ENCODE peak calls at places on chromosomes 4 and X, in eight cellular contexts. H, C, F, Z, A, I, O and J are unnamed samples.

GRCh38 chr4:125097729-125098128 is 217.0 kb upstream of the FAT4 start:
- DNase-seq in H (no peak), F (peak), O (no peak), Z (no peak), C (no peak), A (no peak), I (no peak), J (no peak)

GRCh38 chr4:186170966-186171365 is 20.4 kb upstream of the CYP4V2 start:
- DNase-seq in C (no peak), O (no peak), A (no peak), H (no peak), F (no peak), Z (no peak), I (no peak), J (no peak)

GRCh38 chr4:7761720-7762119 is 177.9 kb downstream of the AFAP1 start:
- DNase-seq in F (peak), A (peak), O (peak), C (peak), I (peak), Z (peak), H (peak), J (peak)

GRCh38 chrX:130084651-130085237 is 25.6 kb downstream of the ELF4 start:
- DNase-seq in Z (no peak), H (no peak), O (no peak), I (no peak), A (no peak), C (no peak), F (no peak), J (no peak)

GRCh38 chr4:102586644-102587021 is 85.5 kb downstream of the NFKB1 start:
- DNase-seq in I (no peak), H (no peak), A (no peak), C (no peak), Z (no peak), F (no peak), O (no peak), J (no peak)

GRCh38 chr4:145488310-145488709 is 6.7 kb downstream of the SMAD1 start:
- DNase-seq in A (no peak), H (no peak), Z (no peak), I (no peak), O (no peak), F (no peak), C (no peak), J (no peak)

GRCh38 chr4:161564230-161564834 is 599.5 kb downstream of the FSTL5 start:
- DNase-seq in C (no peak), I (no peak), H (no peak), O (no peak), Z (no peak), F (peak), A (no peak), J (no peak)

GRCh38 chr4:140856692-140857091 is 100.5 kb upstream of the TBC1D9 start:
- DNase-seq in I (no peak), F (no peak), C (no peak), A (peak), H (no peak), O (no peak), Z (no peak), J (no peak)

GRCh38 chr4:1842339-1842895 is 13.5 kb downstream of the LETM1 start:
- DNase-seq in O (no peak), I (no peak), C (no peak), F (no peak), A (no peak), Z (no peak), H (no peak), J (no peak)

GRCh38 chrX:130110379-130111219 is at the start of gene ELF4:
- DNase-seq in F (no peak), Z (peak), O (no peak), I (no peak), A (no peak), H (no peak), C (no peak), J (no peak)

GRCh38 chrX:11666180-11666579 is 460 bp upstream of the ARHGAP6 start:
- DNase-seq in O (no peak), F (no peak), A (no peak), H (no peak), C (peak), I (no peak), Z (peak), J (no peak)

GRCh38 chr4:15043226-15043625 is 40.9 kb downstream of the CPEB2 start:
- DNase-seq in O (no peak), Z (no peak), I (no peak), A (peak), H (no peak), C (no peak), F (no peak), J (no peak)
- TF ChIP-seq CTCF in O (no peak), Z (peak), I (no peak), A (peak), H (no peak), C (peak), F (no peak), J (no peak)

GRCh38 chr4:109733728-109734127 is 3.9 kb upstream of the PLA2G12A start:
- DNase-seq in C (no peak), O (no peak), I (no peak), Z (no peak), F (no peak), A (no peak), H (no peak), J (no peak)

GRCh38 chr4:109728385-109728784 is 1.5 kb downstream of the PLA2G12A start:
- DNase-seq in F (no peak), I (no peak), C (no peak), Z (no peak), H (no peak), O (no peak), A (no peak), J (no peak)

GRCh38 chr4:109729155-109729562 is 711 bp downstream of the PLA2G12A start:
- DNase-seq in C (no peak), A (no peak), H (no peak), F (peak), I (peak), Z (no peak), O (no peak), J (no peak)

GRCh38 chr4:109729563-109730293 is at the start of gene PLA2G12A:
- DNase-seq in Z (peak), I (peak), O (peak), H (peak), A (peak), F (peak), C (peak), J (peak)

GRCh38 chr4:109730294-109731051 is 603 bp upstream of the PLA2G12A start:
- DNase-seq in H (peak), F (peak), O (peak), Z (peak), A (no peak), C (peak), I (peak), J (peak)
- TF ChIP-seq CTCF in H (no peak), F (no peak), O (no peak), Z (no peak), A (no peak), C (no peak), I (no peak), J (no peak)

DNA sequence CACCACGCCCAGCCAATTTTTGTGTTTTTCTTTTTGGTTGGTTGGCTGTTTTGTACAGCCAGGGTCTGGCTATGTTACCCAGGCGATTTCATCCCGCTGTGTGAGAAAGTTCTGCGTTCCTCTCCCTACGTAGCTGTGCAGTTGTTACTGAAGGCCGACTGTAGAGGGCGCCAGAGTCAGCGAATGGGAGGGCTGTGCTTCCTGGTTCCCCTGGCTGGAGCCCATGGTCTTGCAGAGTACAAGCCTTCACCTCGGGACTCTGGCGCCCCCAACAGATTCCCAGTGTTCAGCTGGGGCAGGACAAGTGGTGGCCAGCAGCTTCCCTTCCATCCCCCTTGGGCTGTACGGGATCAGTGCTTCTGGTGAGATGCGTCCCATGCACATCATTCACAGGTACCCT is 5.6 kb upstream of the CT45A1 start:
- DNase-seq in O (no peak), A (peak), C (peak), Z (no peak), F (peak), I (no peak), H (no peak), J (no peak)
- TF ChIP-seq CTCF in O (no peak), A (peak), C (peak), Z (no peak), F (peak), I (no peak), H (no peak), J (no peak)

DNA sequence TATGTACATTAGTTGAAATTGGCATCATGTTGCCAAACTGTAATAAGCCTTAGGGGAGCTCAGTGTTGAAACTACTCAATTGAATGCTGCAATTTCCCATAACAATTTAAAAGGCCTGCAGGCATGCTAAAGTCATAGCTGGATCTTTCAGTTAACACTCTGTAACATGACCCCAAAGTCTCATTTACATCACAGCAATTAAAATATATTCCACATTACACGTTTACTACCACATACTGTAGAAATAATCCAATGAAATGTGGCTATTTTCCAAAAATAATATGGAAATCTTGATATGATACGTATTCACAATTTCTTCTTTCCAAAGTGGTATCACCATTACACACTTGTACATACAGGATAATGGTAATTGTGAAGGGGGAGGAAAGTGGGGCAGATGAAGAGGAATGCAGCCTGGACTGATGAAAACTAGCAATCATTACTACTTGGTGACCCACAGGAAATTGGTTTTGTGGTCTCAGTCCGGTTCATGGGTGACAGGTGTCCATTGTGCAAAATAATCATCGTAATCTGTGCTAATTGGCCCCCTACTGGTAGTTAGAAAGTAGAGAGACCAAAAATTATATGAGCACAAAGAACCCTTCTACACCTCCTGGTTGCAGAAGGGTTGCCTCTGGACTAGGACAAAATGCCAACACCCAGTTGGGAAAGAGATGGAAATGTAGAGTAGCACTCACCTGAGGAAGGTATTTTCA is 63.7 kb downstream of the TENM3 start:
- DNase-seq in C (no peak), I (no peak), F (no peak), O (no peak), Z (no peak), A (no peak), H (no peak), J (no peak)
- TF ChIP-seq CTCF in C (no peak), I (no peak), F (no peak), O (no peak), Z (no peak), A (no peak), H (no peak), J (no peak)

GRCh38 chr4:54433686-54434085 is 204.6 kb downstream of the PDGFRA start:
- DNase-seq in Z (no peak), C (peak), H (no peak), F (peak), O (no peak), I (no peak), A (peak), J (no peak)
- TF ChIP-seq CTCF in Z (peak), C (peak), H (no peak), F (peak), O (no peak), I (no peak), A (no peak), J (no peak)

GRCh38 chr4:150145090-150145949 is 67.1 kb downstream of the DCLK2 start:
- DNase-seq in C (no peak), O (no peak), I (no peak), H (no peak), F (no peak), Z (no peak), A (no peak), J (no peak)
- TF ChIP-seq CTCF in C (peak), O (no peak), I (no peak), H (no peak), F (peak), Z (no peak), A (no peak), J (no peak)